ENCODE peak calls at places on chromosomes 12 and 14, in five cellular contexts. R is cardiac fibroblast, F is thoracic aorta, A is mucosa of descending colon, B is lower lobe of right lung. T is an unnamed sample.

GRCh38 chr14:73240816-73241480 is 3.6 kb downstream of the PAPLN start:
- DNase-seq in A (no peak), F (no peak), R (no peak), B (no peak), T (no peak)

GRCh38 chr12:32470936-32471335 is 71.6 kb downstream of the FGD4 start:
- DNase-seq in A (no peak), B (no peak), R (no peak), F (no peak), T (no peak)

GRCh38 chr12:77924703-77925102 is 94.0 kb downstream of the NAV3 start:
- DNase-seq in A (no peak), B (no peak), F (no peak), R (no peak), T (peak; percentile 52)

GRCh38 chr14:77554816-77555599 is 56.4 kb upstream of the ISM2 start:
- DNase-seq in F (no peak), B (no peak), A (no peak), R (no peak), T (no peak)

GRCh38 chr12:47881826-47882427 is 22.9 kb downstream of the VDR start:
- DNase-seq in B (no peak), R (peak; percentile 99), A (peak; percentile 21), F (no peak), T (peak; percentile 99)

GRCh38 chr12:90899456-90900182 is 55.4 kb downstream of the CCER1 start:
- DNase-seq in F (no peak), R (peak; percentile 48), A (no peak), B (no peak), T (peak; percentile 71)

GRCh38 chr14:73754911-73755360 is 40.8 kb upstream of the PNMA1 start:
- DNase-seq in F (no peak), B (no peak), A (peak; percentile 43), R (peak; percentile 55), T (peak; percentile 64)

GRCh38 chr14:54348001-54348611 is 48.7 kb upstream of the CDKN3 start:
- DNase-seq in F (no peak), B (no peak), A (peak; percentile 61), R (peak; percentile 73), T (peak; percentile 53)

GRCh38 chr12:49558526-49558925 is 9.4 kb downstream of the MCRS1 start:
- DNase-seq in B (no peak), A (no peak), F (no peak), R (no peak), T (no peak)

GRCh38 chr12:113285679-113286645 is 48.9 kb downstream of the SLC8B1 start:
- DNase-seq in A (no peak), B (no peak), R (no peak), F (no peak), T (no peak)

GRCh38 chr12:32031109-32031508 is 71.9 kb downstream of the RESF1 start:
- DNase-seq in B (no peak), R (no peak), F (no peak), A (no peak), T (no peak)

GRCh38 chr14:86013663-86014062 is 483.7 kb downstream of the FLRT2 start:
- DNase-seq in A (no peak), R (peak; percentile 2), F (no peak), B (no peak), T (peak; percentile 80)

GRCh38 chr14:30354439-30354838 is 204.5 kb upstream of the G2E3 start:
- DNase-seq in B (no peak), A (no peak), R (no peak), F (no peak), T (no peak)

GRCh38 chr14:103870891-103871595 is 23.7 kb upstream of the PPP1R13B start:
- DNase-seq in B (no peak), F (no peak), R (no peak), A (no peak), T (no peak)

GRCh38 chr14:99884834-99885648 is 91.8 kb downstream of the EML1 start:
- DNase-seq in B (no peak), F (no peak), R (peak; percentile 82), A (peak; percentile 36), T (peak; percentile 76)

GRCh38 chr14:99363616-99364290 is 91.8 kb upstream of the BCL11B start:
- DNase-seq in B (no peak), A (no peak), F (no peak), R (no peak), T (no peak)

GRCh38 chr14:76277586-76278130 is 98.3 kb upstream of the ESRRB start:
- DNase-seq in F (no peak), B (no peak), R (no peak), A (no peak), T (no peak)

GRCh38 chr14:38627163-38627562 is 371.3 kb upstream of the CLEC14A start:
- DNase-seq in R (no peak), F (no peak), B (no peak), A (no peak), T (no peak)

GRCh38 chr14:81565441-81566290 is 32.0 kb upstream of the SEL1L start:
- DNase-seq in R (peak; percentile 32), F (no peak), A (peak; percentile 41), B (no peak), T (peak; percentile 18)

GRCh38 chr14:96806836-96807235 is 9.7 kb downstream of the VRK1 start:
- DNase-seq in R (peak; percentile 26), F (no peak), B (no peak), A (no peak), T (peak; percentile 24)

GRCh38 chr14:66507722-66508546 is at the start of gene GPHN:
- DNase-seq in F (peak; percentile 94), R (peak; percentile 99), B (peak; percentile 98), A (peak; percentile 95), T (peak; percentile 99)

GRCh38 chr12:66036317-66036716 is 94.2 kb downstream of the LLPH start:
- DNase-seq in R (peak; percentile 97), A (no peak), F (peak; percentile 17), B (no peak), T (peak; percentile 95)

GRCh38 chr14:97924922-97925613 is 1127.9 kb downstream of the VRK1 start:
- DNase-seq in B (no peak), F (no peak), R (no peak), A (no peak), T (no peak)

GRCh38 chr12:47397664-47398281 is 308.1 kb downstream of the RPAP3 start:
- DNase-seq in A (no peak), B (no peak), F (no peak), R (peak; percentile 84), T (peak; percentile 71)

GRCh38 chr14:20680843-20681347 is 3.5 kb upstream of the RNASE4 start:
- DNase-seq in B (no peak), A (peak; percentile 81), R (no peak), F (peak; percentile 20), T (no peak)

GRCh38 chr14:95233702-95234241 is 76.4 kb upstream of the DICER1 start:
- DNase-seq in F (no peak), R (no peak), B (no peak), A (peak; percentile 53), T (no peak)

GRCh38 chr14:53953828-53954550 is 2.6 kb downstream of the BMP4 start:
- DNase-seq in F (no peak), R (peak; percentile 57), B (peak; percentile 59), A (peak; percentile 31), T (peak; percentile 22)

GRCh38 chr14:64706119-64706465 is 1.9 kb downstream of the PLEKHG3 start:
- DNase-seq in R (no peak), B (no peak), A (no peak), F (no peak), T (no peak)

GRCh38 chr12:57227315-57228115 is 2.0 kb upstream of the SHMT2 start:
- DNase-seq in B (no peak), F (no peak), A (no peak), R (no peak), T (no peak)

GRCh38 chr12:31218203-31219025 is 107.5 kb downstream of the SINHCAF start:
- DNase-seq in R (no peak), B (peak; percentile 32), F (no peak), A (no peak), T (no peak)

GRCh38 chr12:75712223-75712622 is 200.8 kb upstream of the KRR1 start:
- DNase-seq in F (no peak), B (no peak), A (no peak), R (no peak), T (no peak)

GRCh38 chr12:92439397-92439779 is 263.4 kb upstream of the PLEKHG7 start:
- DNase-seq in F (no peak), B (no peak), R (peak; percentile 90), A (no peak), T (peak; percentile 87)

GRCh38 chr14:75232597-75232996 is 46.0 kb upstream of the FOS start:
- DNase-seq in F (no peak), B (no peak), R (no peak), A (no peak), T (no peak)
- TF ChIP-seq CTCF in F (no peak), B (no peak), R (no peak), A (no peak), T (no peak)

DNA sequence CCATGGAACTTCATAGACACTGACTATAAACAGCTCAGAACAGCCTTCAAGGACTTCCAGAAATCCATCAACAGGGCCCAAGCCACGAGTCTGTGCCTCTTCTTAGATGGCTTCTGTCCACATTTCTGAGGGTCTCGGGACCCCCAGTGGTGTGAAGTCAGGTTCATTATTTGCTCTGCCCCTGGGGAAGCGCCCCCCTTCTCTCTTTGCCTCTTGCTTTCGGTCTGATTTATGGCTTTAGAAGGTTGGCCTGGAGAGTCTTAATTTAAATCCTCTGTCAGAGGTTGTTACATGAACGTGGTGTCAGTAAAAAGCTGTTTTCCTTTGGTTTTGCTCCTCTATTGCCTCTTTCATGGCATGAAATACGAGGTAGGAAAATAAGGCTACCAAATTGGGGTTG is 129.2 kb downstream of the SMOC1 start:
- DNase-seq in A (no peak), R (no peak), F (no peak), B (no peak), T (no peak)
- H3K4me3 ChIP-seq in A (no peak overlapping the region), R (no peak overlapping the region), F (no peak overlapping the region), B (no peak overlapping the region), T (no peak overlapping the region)

DNA sequence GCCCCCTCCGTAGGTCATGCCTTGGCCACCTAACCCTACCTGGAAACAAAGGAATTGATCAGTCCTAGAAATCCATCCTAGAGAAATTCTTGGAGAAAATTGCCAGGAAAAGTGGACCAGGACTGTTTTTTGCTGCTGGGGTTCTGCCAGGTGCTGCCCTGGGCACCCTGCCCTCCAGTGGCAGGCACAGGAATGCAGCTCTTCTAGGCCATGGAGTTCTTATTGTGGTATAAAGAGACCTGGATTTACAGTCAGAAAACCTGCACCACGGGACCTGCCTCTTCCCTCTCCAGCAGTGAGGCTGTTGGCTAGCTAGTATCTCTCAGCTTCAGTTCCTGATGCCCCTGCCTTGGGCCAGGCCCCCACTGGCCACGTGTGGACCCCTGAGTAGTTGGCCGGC is 59.7 kb downstream of the SLC24A4 start:
- DNase-seq in A (peak; percentile 10), R (peak; percentile 8), B (no peak), F (no peak), T (no peak)
- TF ChIP-seq CTCF in A (no peak), R (peak; percentile 15), B (no peak), F (peak; percentile 66), T (peak; percentile 18)

GRCh38 chr12:116860281-116860680 is 21.0 kb downstream of the HRK start:
- DNase-seq in A (no peak), F (no peak), R (no peak), B (no peak), T (no peak)
- H3K4me3 ChIP-seq in A (no peak overlapping the region), F (peak overlapping the region; percentile 57), R (no peak overlapping the region), B (no peak overlapping the region), T (no peak overlapping the region)

DNA sequence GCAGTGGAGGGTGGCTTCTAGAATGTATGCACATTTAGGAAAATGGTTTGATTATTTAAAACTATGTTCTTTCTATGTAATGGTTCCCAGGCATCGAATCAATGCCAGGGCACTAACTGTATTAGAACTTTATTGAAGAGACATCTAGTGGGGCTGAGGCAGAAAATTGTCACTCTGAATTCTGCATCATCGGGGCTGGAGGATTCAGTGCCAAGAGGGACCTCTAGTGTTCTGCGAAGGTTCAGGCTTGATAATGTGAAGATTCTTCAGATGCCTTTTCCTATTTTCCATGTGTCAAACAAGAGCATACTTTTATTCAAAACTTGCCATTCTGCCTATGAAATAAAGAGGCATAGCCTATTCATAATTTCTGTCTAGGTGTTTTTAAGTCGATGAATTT is 146.3 kb downstream of the CAND1 start:
- DNase-seq in B (no peak), F (no peak), A (no peak), R (peak; percentile 67), T (peak; percentile 64)
- TF ChIP-seq CTCF in B (peak; percentile 35), F (no peak), A (no peak), R (peak; percentile 56), T (peak; percentile 58)